ENCODE peak calls at places on chromosomes 13 and 19, in eight cellular contexts. One of them, this sample, is unnamed.

GRCh38 chr13:112146073-112146360 is 79.1 kb downstream of the SOX1 start:
- DNase-seq in fibroblast of pulmonary artery: no peak
- DNase-seq in astrocyte: no peak
- DNase-seq in dorsolateral prefrontal cortex: no peak
- DNase-seq in activated T-cell treated with anti-CD3 and anti-CD28 coated beads, Interleukin-2, amount 50 U/mL, for 4 hours: no peak
- DNase-seq in HT1080: no peak
- DNase-seq in stimulated activated CD8-positive, alpha-beta memory T cell treated with anti-CD3 and anti-CD28 coated beads, Interleukin-15, amount 100 ng/mL, for 1 hour: no peak
- DNase-seq in lower lobe of right lung: no peak
- DNase-seq in this sample: no peak

GRCh38 chr19:35449347-35450043 is 1.4 kb downstream of the FFAR2 start:
- DNase-seq in HT1080: no peak
- DNase-seq in stimulated activated CD8-positive, alpha-beta memory T cell treated with anti-CD3 and anti-CD28 coated beads, Interleukin-15, amount 100 ng/mL, for 1 hour: no peak
- DNase-seq in fibroblast of pulmonary artery: no peak
- DNase-seq in lower lobe of right lung: no peak
- DNase-seq in astrocyte: no peak
- DNase-seq in dorsolateral prefrontal cortex: no peak
- DNase-seq in activated T-cell treated with anti-CD3 and anti-CD28 coated beads, Interleukin-2, amount 50 U/mL, for 4 hours: no peak
- DNase-seq in this sample: no peak

GRCh38 chr13:44181938-44182337 is 191.7 kb upstream of the SERP2 start:
- DNase-seq in stimulated activated CD8-positive, alpha-beta memory T cell treated with anti-CD3 and anti-CD28 coated beads, Interleukin-15, amount 100 ng/mL, for 1 hour: no peak
- DNase-seq in astrocyte: peak
- DNase-seq in activated T-cell treated with anti-CD3 and anti-CD28 coated beads, Interleukin-2, amount 50 U/mL, for 4 hours: no peak
- DNase-seq in fibroblast of pulmonary artery: no peak
- DNase-seq in HT1080: peak
- DNase-seq in lower lobe of right lung: no peak
- DNase-seq in dorsolateral prefrontal cortex: no peak
- DNase-seq in this sample: no peak

GRCh38 chr19:5459360-5459759 is 4.1 kb downstream of the ZNRF4 start:
- DNase-seq in HT1080: no peak
- DNase-seq in dorsolateral prefrontal cortex: no peak
- DNase-seq in stimulated activated CD8-positive, alpha-beta memory T cell treated with anti-CD3 and anti-CD28 coated beads, Interleukin-15, amount 100 ng/mL, for 1 hour: no peak
- DNase-seq in fibroblast of pulmonary artery: peak
- DNase-seq in activated T-cell treated with anti-CD3 and anti-CD28 coated beads, Interleukin-2, amount 50 U/mL, for 4 hours: no peak
- DNase-seq in astrocyte: no peak
- DNase-seq in lower lobe of right lung: no peak
- DNase-seq in this sample: no peak

GRCh38 chr19:41114132-41114531 is at the start of gene CYP2F1:
- DNase-seq in activated T-cell treated with anti-CD3 and anti-CD28 coated beads, Interleukin-2, amount 50 U/mL, for 4 hours: no peak
- DNase-seq in HT1080: no peak
- DNase-seq in dorsolateral prefrontal cortex: no peak
- DNase-seq in astrocyte: no peak
- DNase-seq in fibroblast of pulmonary artery: no peak
- DNase-seq in lower lobe of right lung: no peak
- DNase-seq in stimulated activated CD8-positive, alpha-beta memory T cell treated with anti-CD3 and anti-CD28 coated beads, Interleukin-15, amount 100 ng/mL, for 1 hour: no peak
- DNase-seq in this sample: no peak

GRCh38 chr19:18415177-18415867 is 3.9 kb upstream of the SSBP4 start:
- DNase-seq in astrocyte: peak
- DNase-seq in activated T-cell treated with anti-CD3 and anti-CD28 coated beads, Interleukin-2, amount 50 U/mL, for 4 hours: no peak
- DNase-seq in HT1080: no peak
- DNase-seq in stimulated activated CD8-positive, alpha-beta memory T cell treated with anti-CD3 and anti-CD28 coated beads, Interleukin-15, amount 100 ng/mL, for 1 hour: no peak
- DNase-seq in lower lobe of right lung: peak
- DNase-seq in fibroblast of pulmonary artery: peak
- DNase-seq in dorsolateral prefrontal cortex: peak
- DNase-seq in this sample: no peak

GRCh38 chr13:50724913-50725312 is 118.6 kb downstream of the DLEU7 start:
- DNase-seq in activated T-cell treated with anti-CD3 and anti-CD28 coated beads, Interleukin-2, amount 50 U/mL, for 4 hours: no peak
- DNase-seq in dorsolateral prefrontal cortex: no peak
- DNase-seq in HT1080: no peak
- DNase-seq in lower lobe of right lung: no peak
- DNase-seq in stimulated activated CD8-positive, alpha-beta memory T cell treated with anti-CD3 and anti-CD28 coated beads, Interleukin-15, amount 100 ng/mL, for 1 hour: no peak
- DNase-seq in astrocyte: no peak
- DNase-seq in fibroblast of pulmonary artery: no peak
- DNase-seq in this sample: no peak

GRCh38 chr19:16896098-16896912 is 7.5 kb downstream of the F2RL3 start:
- DNase-seq in lower lobe of right lung: peak
- DNase-seq in stimulated activated CD8-positive, alpha-beta memory T cell treated with anti-CD3 and anti-CD28 coated beads, Interleukin-15, amount 100 ng/mL, for 1 hour: no peak
- DNase-seq in astrocyte: no peak
- DNase-seq in dorsolateral prefrontal cortex: no peak
- DNase-seq in HT1080: no peak
- DNase-seq in fibroblast of pulmonary artery: no peak
- DNase-seq in activated T-cell treated with anti-CD3 and anti-CD28 coated beads, Interleukin-2, amount 50 U/mL, for 4 hours: no peak
- DNase-seq in this sample: no peak

GRCh38 chr19:36838784-36839324 is 667 bp upstream of the ZNF790 start:
- DNase-seq in dorsolateral prefrontal cortex: no peak
- DNase-seq in HT1080: no peak
- DNase-seq in fibroblast of pulmonary artery: no peak
- DNase-seq in lower lobe of right lung: no peak
- DNase-seq in stimulated activated CD8-positive, alpha-beta memory T cell treated with anti-CD3 and anti-CD28 coated beads, Interleukin-15, amount 100 ng/mL, for 1 hour: no peak
- DNase-seq in astrocyte: peak
- DNase-seq in activated T-cell treated with anti-CD3 and anti-CD28 coated beads, Interleukin-2, amount 50 U/mL, for 4 hours: no peak
- DNase-seq in this sample: no peak

GRCh38 chr13:111922086-111922485 is 144.9 kb upstream of the SOX1 start:
- DNase-seq in HT1080: no peak
- DNase-seq in astrocyte: no peak
- DNase-seq in fibroblast of pulmonary artery: no peak
- DNase-seq in activated T-cell treated with anti-CD3 and anti-CD28 coated beads, Interleukin-2, amount 50 U/mL, for 4 hours: no peak
- DNase-seq in lower lobe of right lung: no peak
- DNase-seq in dorsolateral prefrontal cortex: no peak
- DNase-seq in stimulated activated CD8-positive, alpha-beta memory T cell treated with anti-CD3 and anti-CD28 coated beads, Interleukin-15, amount 100 ng/mL, for 1 hour: no peak
- DNase-seq in this sample: no peak

GRCh38 chr13:82298110-82298509 is 1584.2 kb downstream of the SLITRK1 start:
- DNase-seq in fibroblast of pulmonary artery: no peak
- DNase-seq in lower lobe of right lung: no peak
- DNase-seq in activated T-cell treated with anti-CD3 and anti-CD28 coated beads, Interleukin-2, amount 50 U/mL, for 4 hours: no peak
- DNase-seq in HT1080: no peak
- DNase-seq in astrocyte: no peak
- DNase-seq in stimulated activated CD8-positive, alpha-beta memory T cell treated with anti-CD3 and anti-CD28 coated beads, Interleukin-15, amount 100 ng/mL, for 1 hour: no peak
- DNase-seq in dorsolateral prefrontal cortex: no peak
- DNase-seq in this sample: peak

GRCh38 chr19:30878456-30878855 is 470.8 kb downstream of the TSHZ3 start:
- DNase-seq in astrocyte: no peak
- DNase-seq in fibroblast of pulmonary artery: no peak
- DNase-seq in lower lobe of right lung: no peak
- DNase-seq in stimulated activated CD8-positive, alpha-beta memory T cell treated with anti-CD3 and anti-CD28 coated beads, Interleukin-15, amount 100 ng/mL, for 1 hour: no peak
- DNase-seq in dorsolateral prefrontal cortex: no peak
- DNase-seq in activated T-cell treated with anti-CD3 and anti-CD28 coated beads, Interleukin-2, amount 50 U/mL, for 4 hours: no peak
- DNase-seq in HT1080: no peak
- DNase-seq in this sample: no peak